ENCODE peak calls at places on chromosomes 16 and 17, in nine cellular contexts. D is astrocyte of the cerebellum; X is ovary; R is neural progenitor cell; G is A549; K is kidney; Y is AG04450; A is CD8-positive, alpha-beta memory T cell; H is fibroblast of lung. N is an unnamed sample.

GRCh38 chr17:61247438-61247837 is 152.2 kb upstream of the TBX2 start:
- DNase-seq in D (peak; percentile 99), X (no peak), R (no peak), G (no peak), K (no peak), Y (no peak), A (no peak), H (peak; percentile 96), N (peak; percentile 59)

GRCh38 chr16:951660-952301 is 19.0 kb downstream of the LMF1 start:
- DNase-seq in D (no peak), X (no peak), R (no peak), G (no peak), K (peak; percentile 56), Y (no peak), A (no peak), H (peak; percentile 4), N (no peak)

GRCh38 chr16:525520-526180 is 1.9 kb upstream of the CAPN15 start:
- DNase-seq in D (peak; percentile 54), X (peak; percentile 63), R (no peak), G (peak; percentile 72), K (peak; percentile 83), Y (peak; percentile 50), A (peak; percentile 44), H (peak; percentile 75), N (no peak)

GRCh38 chr16:51877686-51878085 is 669.3 kb downstream of the TOX3 start:
- DNase-seq in D (no peak), X (no peak), R (no peak), G (no peak), K (no peak), Y (no peak), A (no peak), H (peak; percentile 49), N (no peak)

GRCh38 chr16:80824623-80825364 is 20.4 kb upstream of the CDYL2 start:
- DNase-seq in D (peak; percentile 55), X (no peak), R (peak; percentile 71), G (peak; percentile 74), K (no peak), Y (peak; percentile 38), A (peak; percentile 6), H (peak; percentile 81), N (peak; percentile 73)

GRCh38 chr17:1730345-1731193 is 6.1 kb downstream of the WDR81 start:
- DNase-seq in D (peak; percentile 39), X (peak; percentile 99), R (no peak), G (no peak), K (peak; percentile 94), Y (no peak), A (no peak), H (peak; percentile 94), N (peak; percentile 94)

GRCh38 chr17:7574176-7574953 is 5.1 kb upstream of the CD68 start:
- DNase-seq in D (no peak), X (no peak), R (no peak), G (no peak), K (no peak), Y (no peak), A (no peak), H (peak; percentile 39), N (no peak)

GRCh38 chr16:14423344-14423743 is 206.7 kb downstream of the PARN start:
- DNase-seq in D (no peak), X (no peak), R (no peak), G (no peak), K (no peak), Y (no peak), A (no peak), H (no peak), N (no peak)

GRCh38 chr17:32523017-32523680 is 36.4 kb downstream of the CDK5R1 start:
- DNase-seq in D (no peak), X (no peak), R (no peak), G (no peak), K (no peak), Y (no peak), A (no peak), H (no peak), N (no peak)

GRCh38 chr16:82738699-82739098 is 111.9 kb downstream of the CDH13 start:
- DNase-seq in D (no peak), X (no peak), R (no peak), G (no peak), K (no peak), Y (no peak), A (no peak), H (peak; percentile 23), N (no peak)

GRCh38 chr17:78390241-78391050 is 12.0 kb downstream of the PGS1 start:
- DNase-seq in D (peak; percentile 80), X (no peak), R (no peak), G (peak; percentile 75), K (no peak), Y (peak; percentile 96), A (no peak), H (peak; percentile 94), N (no peak)

GRCh38 chr16:69176033-69176780 is 10.8 kb upstream of the SNTB2 start:
- DNase-seq in D (peak; percentile 55), X (no peak), R (no peak), G (no peak), K (no peak), Y (peak; percentile 43), A (no peak), H (peak; percentile 78), N (no peak)

GRCh38 chr17:49906511-49907136 is 58.8 kb upstream of the TAC4 start:
- DNase-seq in D (no peak), X (no peak), R (no peak), G (no peak), K (no peak), Y (no peak), A (no peak), H (no peak), N (no peak)

GRCh38 chr17:29633886-29634285 is 11.2 kb upstream of the CORO6 start:
- DNase-seq in D (no peak), X (no peak), R (peak; percentile 51), G (no peak), K (no peak), Y (no peak), A (no peak), H (no peak), N (no peak)

GRCh38 chr17:32103476-32104113 is 38.7 kb upstream of the RHOT1 start:
- DNase-seq in D (peak; percentile 33), X (no peak), R (peak; percentile 41), G (no peak), K (no peak), Y (no peak), A (no peak), H (no peak), N (no peak)

GRCh38 chr16:4408323-4408690 is 8.1 kb downstream of the CORO7 start:
- DNase-seq in D (no peak), X (no peak), R (no peak), G (no peak), K (no peak), Y (no peak), A (no peak), H (no peak), N (no peak)

GRCh38 chr16:79272141-79272577 is 328.4 kb downstream of the MAF start:
- DNase-seq in D (no peak), X (no peak), R (no peak), G (no peak), K (no peak), Y (no peak), A (peak; percentile 39), H (no peak), N (no peak)

GRCh38 chr16:67166035-67166882 is 1.7 kb downstream of the HSF4 start:
- DNase-seq in D (no peak), X (peak; percentile 43), R (no peak), G (no peak), K (no peak), Y (no peak), A (no peak), H (no peak), N (no peak)
- H3K4me3 ChIP-seq in D (no peak overlapping the region), X (no peak overlapping the region), R (no peak overlapping the region), G (no peak overlapping the region), K (no peak overlapping the region), Y (no peak overlapping the region), A (no peak overlapping the region), H (no peak overlapping the region), N (no peak overlapping the region)

GRCh38 chr16:77787452-77787851 is 912 bp upstream of the VAT1L start:
- DNase-seq in D (no peak), X (no peak), R (no peak), G (no peak), K (no peak), Y (no peak), A (no peak), H (no peak), N (no peak)

GRCh38 chr16:77790964-77791363 is 2.6 kb downstream of the VAT1L start:
- DNase-seq in D (no peak), X (no peak), R (no peak), G (no peak), K (no peak), Y (no peak), A (no peak), H (no peak), N (no peak)

GRCh38 chr16:77788196-77789084 is at the start of gene VAT1L:
- DNase-seq in D (no peak), X (no peak), R (peak; percentile 78), G (peak; percentile 44), K (peak; percentile 77), Y (no peak), A (no peak), H (peak; percentile 66), N (peak; percentile 82)

GRCh38 chr16:77789085-77789611 is 784 bp downstream of the VAT1L start:
- DNase-seq in D (no peak), X (no peak), R (peak; percentile 44), G (no peak), K (no peak), Y (no peak), A (no peak), H (no peak), N (no peak)

GRCh38 chr16:77789646-77790370 is 1.4 kb downstream of the VAT1L start:
- DNase-seq in D (no peak), X (no peak), R (peak; percentile 51), G (no peak), K (no peak), Y (no peak), A (no peak), H (no peak), N (no peak)
- H3K4me3 ChIP-seq in D (peak overlapping the region; percentile 79), X (no peak overlapping the region), R (peak overlapping the region; percentile 90), G (no peak overlapping the region), K (no peak overlapping the region), Y (peak overlapping the region; percentile 85), A (no peak overlapping the region), H (peak overlapping the region; percentile 66), N (no peak overlapping the region)

DNA sequence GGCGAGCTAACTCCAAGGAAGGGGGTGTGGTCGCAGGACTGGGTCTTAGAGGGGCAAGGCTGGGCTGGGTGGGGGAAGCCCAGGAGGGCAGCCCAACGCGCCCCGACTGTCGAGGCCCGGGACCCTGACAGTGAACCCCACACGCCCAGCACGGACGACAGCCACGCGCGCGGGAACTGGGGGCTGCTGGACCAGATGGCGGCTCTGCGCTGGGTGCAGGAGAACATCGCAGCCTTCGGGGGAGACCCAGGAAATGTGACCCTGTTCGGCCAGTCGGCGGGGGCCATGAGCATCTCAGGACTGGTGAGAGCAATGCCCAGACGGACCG is 12.7 kb downstream of the CES4A start:
- DNase-seq in D (no peak), X (no peak), R (no peak), G (no peak), K (no peak), Y (no peak), A (no peak), H (no peak), N (no peak)
- H3K4me3 ChIP-seq in D (peak overlapping the region; percentile 47), X (peak overlapping the region; percentile 60), R (peak overlapping the region; percentile 70), G (peak overlapping the region; percentile 66), K (no peak overlapping the region), Y (peak overlapping the region; percentile 63), A (no peak overlapping the region), H (no peak overlapping the region), N (peak overlapping the region; percentile 55)

GRCh38 chr16:85984947-85985451 is 86.0 kb downstream of the IRF8 start:
- DNase-seq in D (no peak), X (no peak), R (no peak), G (no peak), K (peak; percentile 70), Y (no peak), A (no peak), H (no peak), N (no peak)
- H3K4me3 ChIP-seq in D (no peak overlapping the region), X (no peak overlapping the region), R (no peak overlapping the region), G (no peak overlapping the region), K (no peak overlapping the region), Y (no peak overlapping the region), A (no peak overlapping the region), H (no peak overlapping the region), N (no peak overlapping the region)

N was measured in testis.